ENCODE peak calls at places on chromosomes 3 and 15, in five cellular contexts. One of them, this sample, is unnamed.

GRCh38 chr15:46644493-46645481 is 1010.0 kb downstream of the SQOR start:
- DNase-seq in NCI-H2171: peak; percentile 66
- DNase-seq in SHP77: no peak
- DNase-seq in ACHN: no peak
- DNase-seq in T follicular helper cell: no peak
- DNase-seq in this sample: no peak

GRCh38 chr15:63052961-63053698 is 10.6 kb downstream of the TPM1 start:
- DNase-seq in NCI-H2171: peak; percentile 25
- DNase-seq in SHP77: no peak
- DNase-seq in ACHN: peak; percentile 37
- DNase-seq in T follicular helper cell: no peak
- DNase-seq in this sample: no peak

GRCh38 chr15:83144771-83145170 is 37.3 kb downstream of the TM6SF1 start:
- DNase-seq in NCI-H2171: no peak
- DNase-seq in SHP77: no peak
- DNase-seq in ACHN: no peak
- DNase-seq in T follicular helper cell: no peak
- DNase-seq in this sample: no peak

GRCh38 chr3:56361731-56362130 is 106.5 kb downstream of the ERC2 start:
- DNase-seq in NCI-H2171: no peak
- DNase-seq in SHP77: no peak
- DNase-seq in ACHN: no peak
- DNase-seq in T follicular helper cell: no peak
- DNase-seq in this sample: no peak

GRCh38 chr3:197508924-197509775 is 46.6 kb downstream of the BDH1 start:
- DNase-seq in NCI-H2171: no peak
- DNase-seq in SHP77: no peak
- DNase-seq in ACHN: no peak
- DNase-seq in T follicular helper cell: no peak
- DNase-seq in this sample: no peak

GRCh38 chr15:88255109-88255495 is 1.4 kb downstream of the NTRK3 start:
- DNase-seq in NCI-H2171: no peak
- DNase-seq in SHP77: no peak
- DNase-seq in ACHN: no peak
- DNase-seq in T follicular helper cell: no peak
- DNase-seq in this sample: no peak

GRCh38 chr15:45784656-45785055 is 149.8 kb downstream of the SQOR start:
- DNase-seq in NCI-H2171: no peak
- DNase-seq in SHP77: no peak
- DNase-seq in ACHN: no peak
- DNase-seq in T follicular helper cell: no peak
- DNase-seq in this sample: no peak

GRCh38 chr15:70252056-70252935 is 154.6 kb upstream of the TLE3 start:
- DNase-seq in NCI-H2171: peak; percentile 86
- DNase-seq in SHP77: peak; percentile 74
- DNase-seq in ACHN: no peak
- DNase-seq in T follicular helper cell: no peak
- DNase-seq in this sample: no peak

GRCh38 chr15:56032366-56032765 is 39.0 kb upstream of the NEDD4 start:
- DNase-seq in NCI-H2171: no peak
- DNase-seq in SHP77: no peak
- DNase-seq in ACHN: no peak
- DNase-seq in T follicular helper cell: no peak
- DNase-seq in this sample: no peak

GRCh38 chr3:100009285-100010086 is 104.8 kb downstream of the FILIP1L start:
- DNase-seq in NCI-H2171: no peak
- DNase-seq in SHP77: no peak
- DNase-seq in ACHN: no peak
- DNase-seq in T follicular helper cell: no peak
- DNase-seq in this sample: no peak

GRCh38 chr3:27287052-27287451 is 82.1 kb downstream of the NEK10 start:
- DNase-seq in NCI-H2171: no peak
- DNase-seq in SHP77: no peak
- DNase-seq in ACHN: no peak
- DNase-seq in T follicular helper cell: no peak
- DNase-seq in this sample: no peak

GRCh38 chr3:126419886-126420786 is 25.4 kb downstream of the CFAP100 start:
- DNase-seq in NCI-H2171: no peak
- DNase-seq in SHP77: no peak
- DNase-seq in ACHN: no peak
- DNase-seq in T follicular helper cell: no peak
- DNase-seq in this sample: no peak

GRCh38 chr3:155553800-155554199 is 191.1 kb downstream of the PLCH1 start:
- DNase-seq in NCI-H2171: no peak
- DNase-seq in SHP77: no peak
- DNase-seq in ACHN: peak; percentile 82
- DNase-seq in T follicular helper cell: no peak
- DNase-seq in this sample: no peak

GRCh38 chr15:63191895-63192603 is 2.6 kb downstream of the RAB8B start:
- DNase-seq in NCI-H2171: no peak
- DNase-seq in SHP77: no peak
- DNase-seq in ACHN: no peak
- DNase-seq in T follicular helper cell: peak; percentile 55
- DNase-seq in this sample: no peak

GRCh38 chr15:93066103-93066725 is 22.8 kb downstream of the RGMA start:
- DNase-seq in NCI-H2171: no peak
- DNase-seq in SHP77: no peak
- DNase-seq in ACHN: no peak
- DNase-seq in T follicular helper cell: no peak
- DNase-seq in this sample: no peak

GRCh38 chr3:113532698-113533533 is 561 bp downstream of the SIDT1 start:
- DNase-seq in NCI-H2171: peak; percentile 20
- DNase-seq in SHP77: no peak
- DNase-seq in ACHN: no peak
- DNase-seq in T follicular helper cell: no peak
- DNase-seq in this sample: peak; percentile 19

GRCh38 chr3:191329654-191330308 is 545 bp downstream of the UTS2B start:
- DNase-seq in NCI-H2171: peak; percentile 21
- DNase-seq in SHP77: no peak
- DNase-seq in ACHN: peak; percentile 42
- DNase-seq in T follicular helper cell: peak; percentile 4
- DNase-seq in this sample: peak; percentile 69

GRCh38 chr3:63864008-63864871 is 573 bp downstream of the ATXN7 start:
- DNase-seq in NCI-H2171: no peak
- DNase-seq in SHP77: no peak
- DNase-seq in ACHN: peak; percentile 32
- DNase-seq in T follicular helper cell: peak; percentile 20
- DNase-seq in this sample: peak; percentile 13

GRCh38 chr3:168847293-168847883 is 751.7 kb upstream of the GOLIM4 start:
- DNase-seq in NCI-H2171: peak; percentile 13
- DNase-seq in SHP77: peak; percentile 43
- DNase-seq in ACHN: peak; percentile 54
- DNase-seq in T follicular helper cell: no peak
- DNase-seq in this sample: peak; percentile 53

GRCh38 chr3:116238863-116239262 is 206.4 kb downstream of the LSAMP start:
- DNase-seq in NCI-H2171: no peak
- DNase-seq in SHP77: no peak
- DNase-seq in ACHN: no peak
- DNase-seq in T follicular helper cell: no peak
- DNase-seq in this sample: no peak

GRCh38 chr3:172259726-172260248 is 188.5 kb downstream of the GHSR start:
- DNase-seq in NCI-H2171: no peak
- DNase-seq in SHP77: no peak
- DNase-seq in ACHN: no peak
- DNase-seq in T follicular helper cell: no peak
- DNase-seq in this sample: no peak

GRCh38 chr3:33355611-33356010 is 78.4 kb downstream of the FBXL2 start:
- DNase-seq in NCI-H2171: no peak
- DNase-seq in SHP77: no peak
- DNase-seq in ACHN: no peak
- DNase-seq in T follicular helper cell: no peak
- DNase-seq in this sample: peak; percentile 10

GRCh38 chr3:46929324-46929723 is 47.2 kb downstream of the CCDC12 start:
- DNase-seq in NCI-H2171: no peak
- DNase-seq in SHP77: no peak
- DNase-seq in ACHN: no peak
- DNase-seq in T follicular helper cell: no peak
- DNase-seq in this sample: no peak

GRCh38 chr15:89591834-89592233 is 16.6 kb downstream of the TICRR start:
- DNase-seq in NCI-H2171: no peak
- DNase-seq in SHP77: no peak
- DNase-seq in ACHN: no peak
- DNase-seq in T follicular helper cell: no peak
- DNase-seq in this sample: peak; percentile 59

GRCh38 chr3:197083486-197083885 is 53.9 kb upstream of the MELTF start:
- DNase-seq in NCI-H2171: no peak
- DNase-seq in SHP77: no peak
- DNase-seq in ACHN: peak; percentile 61
- DNase-seq in T follicular helper cell: no peak
- DNase-seq in this sample: peak; percentile 22

GRCh38 chr3:185629554-185630181 is 43.6 kb downstream of the SENP2 start:
- DNase-seq in NCI-H2171: no peak
- DNase-seq in SHP77: no peak
- DNase-seq in ACHN: no peak
- DNase-seq in T follicular helper cell: no peak
- DNase-seq in this sample: no peak

GRCh38 chr3:53102601-53103147 is 27.6 kb downstream of the RFT1 start:
- DNase-seq in NCI-H2171: no peak
- DNase-seq in SHP77: no peak
- DNase-seq in ACHN: no peak
- DNase-seq in T follicular helper cell: no peak
- DNase-seq in this sample: no peak

GRCh38 chr3:140910860-140911259 is 30.8 kb upstream of the SLC25A36 start:
- DNase-seq in NCI-H2171: no peak
- DNase-seq in SHP77: peak; percentile 7
- DNase-seq in ACHN: peak; percentile 28
- DNase-seq in T follicular helper cell: no peak
- DNase-seq in this sample: peak; percentile 44

GRCh38 chr3:89740881-89741177 is 633.4 kb downstream of the EPHA3 start:
- DNase-seq in NCI-H2171: no peak
- DNase-seq in SHP77: no peak
- DNase-seq in ACHN: no peak
- DNase-seq in T follicular helper cell: no peak
- DNase-seq in this sample: no peak

GRCh38 chr15:55535436-55535835 is 27.4 kb upstream of the DNAAF4 start:
- DNase-seq in NCI-H2171: no peak
- DNase-seq in SHP77: no peak
- DNase-seq in ACHN: no peak
- DNase-seq in T follicular helper cell: no peak
- DNase-seq in this sample: no peak